ENCODE peak calls at places on chromosomes 5 and 9, in ten cellular contexts. O is DMS79, W is heart right ventricle, M is EL, T is globus pallidus, U is astrocyte, R is hippocampal formation, K is NCI-H1105, I is ELR, Q is Calu3. F is an unnamed sample.

GRCh38 chr9:105438136-105438839 is 9.5 kb upstream of the FSD1L start:
- DNase-seq in R (no peak), W (no peak), K (no peak), O (peak; percentile 38), M (no peak), T (no peak), Q (no peak), I (peak; percentile 43), U (peak; percentile 92), F (peak; percentile 93)

GRCh38 chr9:126228779-126229444 is 97.7 kb upstream of the MVB12B start:
- DNase-seq in Q (peak; percentile 69), I (peak; percentile 72), W (peak; percentile 71), K (peak; percentile 56), M (peak; percentile 65), U (peak; percentile 31), R (peak; percentile 44), T (peak; percentile 75), O (peak; percentile 7), F (peak; percentile 78)

GRCh38 chr9:129459550-129460322 is 161.2 kb downstream of the C9orf50 start:
- DNase-seq in T (no peak), O (peak; percentile 69), R (no peak), M (no peak), W (no peak), Q (no peak), I (no peak), K (no peak), U (no peak), F (no peak)

GRCh38 chr9:101098392-101098791 is 69.9 kb downstream of the PLPPR1 start:
- DNase-seq in I (no peak), W (no peak), O (no peak), U (no peak), K (no peak), R (no peak), T (no peak), M (no peak), Q (no peak), F (no peak)

GRCh38 chr5:143244000-143244736 is 159.3 kb downstream of the NR3C1 start:
- DNase-seq in R (no peak), Q (peak; percentile 72), M (peak; percentile 99), W (no peak), O (no peak), U (peak; percentile 98), K (no peak), I (peak; percentile 99), T (no peak), F (peak; percentile 28)

GRCh38 chr9:34591091-34591910 is 1.8 kb upstream of the CNTFR start:
- DNase-seq in T (peak; percentile 76), W (peak; percentile 90), K (peak; percentile 34), R (peak; percentile 57), U (peak; percentile 24), I (peak; percentile 81), M (peak; percentile 75), Q (peak; percentile 88), O (no peak), F (peak; percentile 61)

GRCh38 chr9:6715755-6716643 is 41.8 kb upstream of the KDM4C start:
- DNase-seq in M (no peak), O (peak; percentile 74), K (no peak), U (peak; percentile 2), I (no peak), T (peak; percentile 32), Q (peak; percentile 68), R (no peak), W (peak; percentile 70), F (peak; percentile 25)

GRCh38 chr9:121876658-121877271 is 216.3 kb downstream of the TTLL11 start:
- DNase-seq in Q (no peak), O (no peak), R (no peak), T (no peak), K (no peak), W (peak; percentile 35), M (peak; percentile 86), U (peak; percentile 84), I (peak; percentile 90), F (no peak)

GRCh38 chr5:126972062-126972895 is 58.1 kb downstream of the MARCHF3 start:
- DNase-seq in I (no peak), T (peak; percentile 47), W (no peak), U (no peak), K (no peak), M (no peak), O (no peak), Q (no peak), R (no peak), F (no peak)

GRCh38 chr9:76521906-76522305 is 62.9 kb downstream of the GCNT1 start:
- DNase-seq in W (no peak), O (peak; percentile 33), M (no peak), T (no peak), K (peak; percentile 16), U (no peak), Q (peak; percentile 35), R (no peak), I (no peak), F (no peak)

GRCh38 chr5:172486912-172487311 is 32.6 kb upstream of the SH3PXD2B start:
- DNase-seq in W (no peak), I (no peak), O (no peak), U (no peak), R (no peak), K (no peak), T (no peak), M (no peak), Q (no peak), F (no peak)

GRCh38 chr5:57408714-57409113 is 73.9 kb downstream of the ACTBL2 start:
- DNase-seq in Q (no peak), W (no peak), M (no peak), R (no peak), I (no peak), U (peak; percentile 58), T (peak; percentile 3), O (no peak), K (no peak), F (no peak)

GRCh38 chr5:157708866-157709265 is 22.4 kb upstream of the THG1L start:
- DNase-seq in M (peak; percentile 55), R (no peak), T (no peak), U (peak; percentile 53), W (no peak), O (no peak), Q (no peak), K (no peak), I (peak; percentile 56), F (no peak)

GRCh38 chr5:159913048-159913447 is 3.2 kb upstream of the ADRA1B start:
- DNase-seq in I (peak; percentile 91), K (no peak), Q (no peak), O (no peak), R (no peak), M (peak; percentile 91), W (no peak), T (no peak), U (peak; percentile 79), F (no peak)

GRCh38 chr5:39014544-39014943 is 59.7 kb downstream of the RICTOR start:
- DNase-seq in T (no peak), Q (no peak), M (peak; percentile 92), U (peak; percentile 92), K (no peak), I (peak; percentile 77), R (no peak), W (no peak), O (no peak), F (no peak)

GRCh38 chr9:133771486-133772482 is 33.6 kb upstream of the SARDH start:
- DNase-seq in T (no peak), K (no peak), R (no peak), M (no peak), Q (no peak), I (no peak), O (no peak), U (no peak), W (no peak), F (no peak)

GRCh38 chr9:126147620-126148522 is 178.8 kb upstream of the MVB12B start:
- DNase-seq in R (no peak), Q (no peak), M (no peak), W (no peak), U (no peak), T (no peak), I (no peak), K (no peak), O (no peak), F (no peak)

GRCh38 chr5:92022414-92022813 is 639.3 kb upstream of the ARRDC3 start:
- DNase-seq in T (no peak), K (no peak), R (no peak), Q (no peak), O (no peak), I (no peak), M (no peak), U (no peak), W (no peak), F (no peak)

GRCh38 chr5:109558952-109559351 is 130.8 kb upstream of the MAN2A1 start:
- DNase-seq in Q (no peak), U (no peak), T (no peak), W (no peak), I (no peak), K (no peak), M (no peak), R (no peak), O (no peak), F (no peak)

GRCh38 chr9:111896942-111897830 is 572 bp downstream of the UGCG start:
- DNase-seq in W (peak; percentile 69), R (peak; percentile 72), Q (no peak), O (peak; percentile 60), K (peak; percentile 39), M (peak; percentile 43), U (no peak), I (peak; percentile 61), T (peak; percentile 69), F (peak; percentile 87)

GRCh38 chr5:139368613-139369012 is 14.5 kb downstream of the SLC23A1 start:
- DNase-seq in R (peak; percentile 21), I (peak; percentile 40), K (no peak), M (no peak), O (no peak), T (peak; percentile 31), Q (no peak), W (no peak), U (no peak), F (no peak)

GRCh38 chr9:89430995-89431394 is 66.9 kb downstream of the SEMA4D start:
- DNase-seq in U (no peak), O (no peak), I (no peak), K (no peak), M (no peak), Q (no peak), W (no peak), T (no peak), R (no peak), F (no peak)

GRCh38 chr5:170287532-170287931 is 10.0 kb downstream of the LCP2 start:
- DNase-seq in I (no peak), O (no peak), Q (no peak), W (no peak), R (no peak), U (no peak), K (no peak), T (no peak), M (no peak), F (no peak)

GRCh38 chr9:3962467-3962866 is 337.4 kb downstream of the GLIS3 start:
- DNase-seq in U (peak; percentile 49), M (peak; percentile 77), I (peak; percentile 77), Q (no peak), T (peak; percentile 35), R (no peak), K (no peak), O (peak; percentile 3), W (no peak), F (no peak)

GRCh38 chr5:103519550-103519949 is 43.0 kb downstream of the NUDT12 start:
- DNase-seq in K (no peak), O (no peak), M (peak; percentile 12), R (no peak), U (no peak), I (peak; percentile 37), W (no peak), Q (peak; percentile 20), T (no peak), F (no peak)

GRCh38 chr5:61802456-61802855 is 470.4 kb downstream of the ZSWIM6 start:
- DNase-seq in O (no peak), T (no peak), W (no peak), M (no peak), R (no peak), I (no peak), U (no peak), Q (no peak), K (no peak), F (peak; percentile 15)

GRCh38 chr9:127423934-127424668 is at the start of gene ZNF79:
- DNase-seq in T (peak; percentile 90), W (peak; percentile 95), M (peak; percentile 90), K (peak; percentile 77), U (peak; percentile 81), Q (peak; percentile 88), I (peak; percentile 94), R (peak; percentile 93), O (peak; percentile 90), F (peak; percentile 90)